ENCODE peak calls at places on chromosome 22, in ten cellular contexts. X is IMR-90, V is A549, M is MM.1S, Y is HepG2, Q is body of pancreas, J is AG04450, N is lung, W is OCI-LY7, G is right atrium auricular region. C is an unnamed sample.

GRCh38 chr22:49393526-49393925 is 434.1 kb downstream of the BRD1 start:
- DNase-seq in J (no peak), M (no peak), Q (no peak), Y (no peak), W (no peak), G (peak), X (no peak), N (no peak), V (no peak), C (no peak)

GRCh38 chr22:18068381-18068988 is 9.3 kb upstream of the PEX26 start:
- DNase-seq in W (no peak), Y (peak), J (no peak), G (no peak), Q (no peak), X (peak), V (no peak), N (no peak), M (no peak), C (no peak)

GRCh38 chr22:32753591-32753990 is 47.9 kb upstream of the TIMP3 start:
- DNase-seq in M (no peak), X (no peak), V (no peak), N (no peak), W (no peak), Q (no peak), J (no peak), G (no peak), Y (no peak), C (no peak)

GRCh38 chr22:27107824-27108223 is 450.4 kb downstream of the MIAT start:
- DNase-seq in J (no peak), V (peak), N (no peak), Q (peak), M (no peak), G (peak), X (peak), W (no peak), Y (peak), C (peak)

GRCh38 chr22:29073618-29074275 is 912 bp downstream of the KREMEN1 start:
- DNase-seq in M (no peak), N (peak), V (no peak), G (no peak), Y (peak), X (no peak), J (no peak), W (no peak), Q (peak), C (no peak)

GRCh38 chr22:22112533-22113294 is 130.1 kb upstream of the TOP3B start:
- DNase-seq in G (no peak), N (no peak), Q (no peak), X (no peak), J (no peak), M (no peak), V (no peak), W (no peak), Y (no peak), C (no peak)

GRCh38 chr22:42863349-42863911 is 6.4 kb upstream of the ARFGAP3 start:
- DNase-seq in V (no peak), Y (no peak), Q (no peak), J (peak), X (peak), M (no peak), G (no peak), W (no peak), N (no peak), C (no peak)

GRCh38 chr22:37566903-37567798 is 6.9 kb downstream of the CDC42EP1 start:
- DNase-seq in X (peak), G (peak), N (peak), Y (peak), V (peak), J (no peak), Q (peak), W (peak), M (peak), C (no peak)

GRCh38 chr22:27775698-27776409 is 25.7 kb downstream of the MN1 start:
- DNase-seq in N (no peak), Q (no peak), W (no peak), G (no peak), M (no peak), Y (no peak), V (no peak), X (no peak), J (no peak), C (no peak)

GRCh38 chr22:23708270-23708669 is 17.5 kb downstream of the RGL4 start:
- DNase-seq in Q (no peak), G (no peak), M (no peak), Y (no peak), W (no peak), V (no peak), J (no peak), N (no peak), X (no peak), C (no peak)

GRCh38 chr22:28798810-28799124 is 1.6 kb downstream of the XBP1 start:
- DNase-seq in Q (no peak), W (no peak), Y (no peak), G (no peak), M (no peak), N (no peak), J (no peak), X (no peak), V (no peak), C (no peak)

GRCh38 chr22:39435616-39436015 is 21.2 kb upstream of the MGAT3 start:
- DNase-seq in G (no peak), J (no peak), Q (no peak), Y (no peak), V (no peak), M (no peak), N (no peak), X (no peak), W (no peak), C (no peak)

GRCh38 chr22:24445481-24446290 is 18.3 kb downstream of the ADORA2A start:
- DNase-seq in Y (peak), M (no peak), V (no peak), Q (no peak), X (no peak), W (no peak), J (no peak), G (no peak), N (no peak), C (no peak)

GRCh38 chr22:29217827-29218757 is 12.4 kb downstream of the EMID1 start:
- DNase-seq in Y (no peak), M (no peak), W (no peak), X (no peak), V (no peak), N (no peak), Q (no peak), J (no peak), G (no peak), C (no peak)

GRCh38 chr22:24434472-24435322 is 7.3 kb downstream of the ADORA2A start:
- DNase-seq in V (no peak), M (peak), Y (no peak), Q (no peak), N (no peak), X (no peak), W (peak), G (no peak), J (no peak), C (no peak)

GRCh38 chr22:39308614-39309363 is 10.6 kb downstream of the RPL3 start:
- DNase-seq in J (peak), W (no peak), X (peak), N (peak), Y (no peak), Q (peak), M (no peak), G (peak), V (peak), C (no peak)

GRCh38 chr22:28629420-28630184 is 50.0 kb downstream of the TTC28 start:
- DNase-seq in G (no peak), V (peak), Q (no peak), J (no peak), M (no peak), W (no peak), Y (peak), X (peak), N (no peak), C (no peak)

DNA sequence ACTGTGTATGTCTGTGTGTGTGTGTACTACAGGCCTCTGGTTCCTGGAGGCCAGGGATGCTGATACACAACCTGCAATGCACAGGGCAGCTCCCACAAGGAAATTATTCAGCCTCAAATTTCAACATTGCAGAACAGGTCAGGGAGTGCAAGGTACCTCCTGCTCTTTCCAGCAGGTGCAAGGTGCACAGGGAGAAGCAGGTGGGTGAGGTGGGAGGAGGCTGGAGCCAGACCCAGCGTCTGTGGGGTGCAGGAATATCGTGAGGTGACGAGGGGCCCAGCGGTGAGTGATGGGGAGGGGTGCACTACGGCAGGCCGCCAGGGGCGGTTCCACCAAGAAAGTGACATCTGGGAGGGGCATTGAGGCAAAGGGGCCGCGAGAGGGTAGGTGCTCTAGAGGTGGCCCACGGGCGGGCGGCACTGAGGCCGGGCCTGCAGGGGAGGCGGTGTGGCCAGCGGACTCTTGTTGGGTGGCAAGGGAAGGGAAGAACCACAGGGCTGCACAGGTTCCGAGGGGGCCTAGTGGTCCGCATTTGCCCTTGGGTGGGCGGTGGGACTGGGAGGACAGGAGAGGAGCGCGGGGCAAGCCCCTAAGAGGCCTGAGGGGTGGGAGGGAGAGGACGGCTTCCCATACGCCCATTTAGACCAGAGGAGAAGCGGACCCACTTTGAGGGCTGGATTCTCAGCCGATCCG is 21.6 kb downstream of the DGCR6L start:
- DNase-seq in J (no peak), Q (no peak), V (no peak), W (no peak), M (no peak), Y (no peak), N (no peak), X (no peak), G (no peak), C (no peak)
- H3K4me3 ChIP-seq in J (no peak), Q (peak), V (no peak), W (no peak), M (no peak), Y (no peak), N (no peak), X (no peak), G (peak), C (no peak)

GRCh38 chr22:43991316-43992020 is 32.6 kb upstream of the PARVB start:
- DNase-seq in Q (no peak), J (no peak), V (no peak), W (no peak), G (no peak), X (no peak), N (no peak), Y (no peak), M (no peak), C (no peak)

GRCh38 chr22:43994416-43994815 is 29.7 kb upstream of the PARVB start:
- DNase-seq in G (no peak), M (no peak), Q (no peak), V (no peak), Y (no peak), J (no peak), W (no peak), X (no peak), N (no peak), C (no peak)

GRCh38 chr22:43994006-43994405 is 30.1 kb upstream of the PARVB start:
- DNase-seq in J (no peak), Q (no peak), V (no peak), Y (no peak), N (no peak), M (no peak), X (no peak), W (no peak), G (no peak), C (no peak)

GRCh38 chr22:43992331-43992821 is 31.7 kb upstream of the PARVB start:
- DNase-seq in X (peak), Y (no peak), N (no peak), J (no peak), W (no peak), Q (no peak), G (no peak), M (no peak), V (no peak), C (no peak)

DNA sequence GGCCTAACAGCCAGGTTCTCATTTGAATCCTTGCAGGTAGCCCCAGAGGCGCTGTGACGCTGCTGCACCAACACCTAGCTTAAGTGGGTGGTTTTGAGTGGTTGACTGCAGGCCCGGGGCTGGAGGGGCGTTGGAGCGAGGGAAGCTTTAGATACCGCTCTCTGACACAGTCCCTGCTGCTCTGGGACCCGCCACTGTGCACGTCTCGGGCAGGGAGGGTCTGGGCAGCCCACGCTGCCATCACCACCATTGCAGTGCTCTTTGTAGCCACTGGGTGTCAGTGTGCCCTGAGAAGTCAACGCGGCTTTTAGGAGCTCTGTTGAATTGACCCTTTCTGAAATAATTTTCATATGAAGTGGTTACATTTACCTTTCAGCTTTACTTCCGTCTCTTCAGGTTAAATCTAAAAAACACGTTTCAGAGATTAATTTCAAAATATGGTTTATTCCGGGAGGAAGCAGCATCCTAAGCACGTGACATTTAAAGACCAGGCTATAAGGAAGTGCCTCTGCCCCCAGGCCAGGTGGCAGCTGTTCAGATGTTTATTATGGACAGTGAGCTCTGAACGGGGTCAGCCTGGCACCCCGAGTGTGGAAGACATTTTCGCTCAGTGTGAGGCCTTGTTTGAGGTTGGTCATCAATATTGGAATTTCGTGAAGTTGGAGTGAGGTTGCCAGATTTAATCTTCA is 30.9 kb upstream of the PARVB start:
- DNase-seq in M (peak), X (peak), N (peak), Y (peak), V (peak), Q (peak), W (peak), G (no peak), J (peak), C (no peak)
- TF ChIP-seq CTCF in M (peak), X (peak), N (peak), Y (peak), V (peak), Q (peak), W (peak), G (peak), J (peak), C (peak)

DNA sequence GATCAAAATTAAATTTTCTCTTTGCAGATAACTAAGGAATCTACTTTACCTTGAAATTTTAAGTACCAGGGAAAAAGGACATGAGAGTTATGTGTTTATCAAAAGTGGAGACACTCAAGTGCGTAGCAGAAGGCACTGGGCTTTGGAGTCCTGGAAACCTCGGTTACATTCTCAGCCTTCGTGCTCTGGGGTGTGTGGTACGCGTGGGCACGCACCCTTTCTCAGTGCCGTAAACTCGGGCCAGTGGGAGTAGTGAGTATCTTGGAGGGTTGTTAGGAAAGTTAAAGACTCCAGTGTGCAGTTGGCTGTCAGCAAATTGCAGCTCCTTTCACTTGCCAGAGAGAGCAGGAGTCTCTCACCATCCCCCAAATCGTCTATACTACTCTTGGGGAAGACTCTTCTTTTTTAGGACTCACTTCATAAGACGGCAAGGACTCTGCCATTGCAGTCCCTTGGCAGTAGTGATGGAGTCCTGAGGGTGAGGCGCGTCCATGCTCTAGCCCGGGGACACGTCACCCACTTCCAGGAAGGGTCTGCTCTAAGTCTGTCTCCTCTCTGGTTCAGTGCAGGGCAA is 171.8 kb downstream of the TBC1D22A start:
- DNase-seq in Y (no peak), N (no peak), M (no peak), X (no peak), G (peak), J (no peak), W (no peak), V (no peak), Q (no peak), C (no peak)
- H3K27ac ChIP-seq in Y (peak), N (no peak), M (no peak), X (peak), G (no peak), J (peak), W (no peak), V (peak), Q (peak), C (no peak)

GRCh38 chr22:36369004-36369921 is 18.5 kb downstream of the MYH9 start:
- DNase-seq in X (peak), J (no peak), M (no peak), Y (no peak), G (no peak), V (no peak), W (no peak), N (no peak), Q (no peak), C (no peak)

GRCh38 chr22:36369922-36370781 is 17.6 kb downstream of the MYH9 start:
- DNase-seq in X (peak), N (peak), W (peak), Y (peak), V (no peak), Q (peak), J (no peak), G (no peak), M (no peak), C (no peak)

GRCh38 chr22:36367479-36367878 is 20.3 kb downstream of the MYH9 start:
- DNase-seq in G (no peak), W (no peak), V (no peak), M (no peak), J (no peak), X (no peak), Q (peak), Y (no peak), N (no peak), C (no peak)

GRCh38 chr22:36367066-36367465 is 20.7 kb downstream of the MYH9 start:
- DNase-seq in Q (no peak), N (no peak), Y (no peak), J (no peak), V (no peak), X (no peak), G (no peak), M (no peak), W (no peak), C (no peak)

DNA sequence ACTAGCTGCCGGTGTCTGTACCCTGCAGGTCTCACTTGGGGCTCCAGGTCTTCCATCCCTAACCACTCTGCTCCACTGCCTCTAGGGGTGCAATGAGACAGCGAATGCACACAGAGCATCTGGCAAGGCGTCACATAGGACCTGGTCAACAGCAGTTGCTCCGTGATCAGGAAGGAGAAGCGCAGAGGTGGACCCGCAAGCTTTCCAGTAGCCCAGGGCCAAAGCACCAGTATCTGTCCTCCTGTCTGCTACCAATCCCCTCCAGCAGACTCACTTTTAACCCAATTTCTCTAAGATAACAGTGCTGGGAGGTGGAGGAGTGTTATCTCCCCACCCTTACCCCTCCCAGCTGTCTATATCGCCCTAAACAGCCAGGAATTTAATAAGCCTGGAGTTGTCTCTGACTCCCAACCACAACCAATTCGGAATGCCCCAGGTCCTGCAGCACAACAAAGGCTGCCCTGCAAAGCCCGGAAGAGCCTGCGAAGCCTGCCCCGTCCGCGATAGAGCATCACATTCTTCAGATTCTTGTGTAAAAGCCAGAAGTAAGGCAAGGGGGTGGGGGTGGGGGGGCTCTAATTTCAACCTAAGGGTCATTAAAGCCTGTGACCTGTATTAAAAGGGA is 19.3 kb downstream of the MYH9 start:
- DNase-seq in G (no peak), M (no peak), V (no peak), N (no peak), X (peak), Y (peak), W (no peak), Q (no peak), J (peak), C (no peak)
- H3K4me3 ChIP-seq in G (no peak), M (no peak), V (peak), N (no peak), X (no peak), Y (no peak), W (no peak), Q (no peak), J (peak), C (peak)

GRCh38 chr22:30866811-30867271 is 101.7 kb downstream of the MORC2 start:
- DNase-seq in N (no peak), Y (peak), G (no peak), M (no peak), W (peak), Q (no peak), V (peak), J (no peak), X (no peak), C (no peak)
- TF ChIP-seq CTCF in N (no peak), Y (peak), G (no peak), M (peak), W (peak), Q (no peak), V (no peak), J (no peak), X (peak), C (no peak)

GRCh38 chr22:46111645-46112306 is 38.5 kb upstream of the PPARA start:
- DNase-seq in Q (peak), Y (no peak), M (no peak), J (no peak), N (no peak), G (no peak), W (no peak), V (no peak), X (no peak), C (no peak)
- H3K27ac ChIP-seq in Q (peak), Y (no peak), M (no peak), J (no peak), N (peak), G (peak), W (no peak), V (peak), X (no peak), C (peak)

GRCh38 chr22:47435826-47436225 is 673.4 kb downstream of the TBC1D22A start:
- DNase-seq in X (no peak), W (no peak), M (no peak), V (no peak), J (no peak), N (no peak), Q (no peak), G (no peak), Y (no peak), C (no peak)

GRCh38 chr22:47435204-47435487 is 672.7 kb downstream of the TBC1D22A start:
- DNase-seq in Y (no peak), V (no peak), M (no peak), J (no peak), W (no peak), X (no peak), N (no peak), G (peak), Q (no peak), C (no peak)

GRCh38 chr22:47433627-47434026 is 671.2 kb downstream of the TBC1D22A start:
- DNase-seq in Q (no peak), V (no peak), J (no peak), G (peak), X (no peak), Y (no peak), M (no peak), N (no peak), W (no peak), C (no peak)

GRCh38 chr22:47434336-47435203 is 672.1 kb downstream of the TBC1D22A start:
- DNase-seq in N (no peak), Q (no peak), Y (no peak), V (no peak), J (no peak), X (no peak), M (no peak), G (peak), W (no peak), C (no peak)

GRCh38 chr22:47432683-47433082 is 670.2 kb downstream of the TBC1D22A start:
- DNase-seq in N (no peak), X (no peak), Q (no peak), M (no peak), W (no peak), J (no peak), V (no peak), Y (no peak), G (peak), C (no peak)
- H3K4me3 ChIP-seq in N (no peak), X (no peak), Q (no peak), M (no peak), W (no peak), J (no peak), V (no peak), Y (no peak), G (no peak), C (no peak)